ENCODE peak calls at places on chromosomes 3 and 15, in seven cellular contexts. U is left ventricle myocardium inferior; C is spleen; M is A549; Q is coronary artery; V is CD4-positive, alpha-beta T cell; I is uterus. P is an unnamed sample.
A peak's percentile ranks its signal among the peaks of the same experiment; 100 is the strongest.

GRCh38 chr15:98855067-98855814 is 152.4 kb downstream of the PGPEP1L start:
- DNase-seq in V (no peak), I (no peak), M (peak; percentile 53), C (no peak), U (no peak), Q (no peak), P (no peak)

GRCh38 chr3:52144034-52144795 is 10.0 kb downstream of the POC1A start:
- DNase-seq in C (peak; percentile 94), Q (no peak), I (peak; percentile 81), V (peak; percentile 82), U (peak; percentile 87), M (peak; percentile 69), P (peak; percentile 88)

GRCh38 chr15:63350178-63350621 is 31.4 kb downstream of the CA12 start:
- DNase-seq in V (no peak), M (no peak), Q (no peak), C (no peak), I (peak; percentile 63), U (peak; percentile 67), P (no peak)

GRCh38 chr3:184710870-184711365 is 946 bp downstream of the MAGEF1 start:
- DNase-seq in C (no peak), V (no peak), I (no peak), M (peak; percentile 11), Q (no peak), U (no peak), P (no peak)

GRCh38 chr15:47473857-47474256 is 243.4 kb upstream of the SEMA6D start:
- DNase-seq in C (no peak), V (no peak), U (peak; percentile 61), Q (peak; percentile 79), M (no peak), I (peak; percentile 56), P (peak; percentile 89)

GRCh38 chr3:46334911-46335478 is 18.9 kb upstream of the CCR2 start:
- DNase-seq in I (no peak), V (no peak), M (no peak), C (no peak), U (no peak), Q (no peak), P (no peak)

GRCh38 chr3:9897408-9898372 is 5.0 kb upstream of the IL17RE start:
- DNase-seq in U (no peak), Q (no peak), V (no peak), M (peak; percentile 90), C (peak; percentile 8), I (no peak), P (no peak)

GRCh38 chr3:48125026-48125704 is 63.1 kb downstream of the CDC25A start:
- DNase-seq in I (no peak), U (no peak), C (no peak), Q (no peak), V (no peak), M (peak; percentile 23), P (no peak)

GRCh38 chr3:13022348-13023250 is 50.6 kb downstream of the IQSEC1 start:
- DNase-seq in Q (peak; percentile 87), I (peak; percentile 84), U (peak; percentile 85), V (no peak), M (peak; percentile 42), C (peak; percentile 89), P (no peak)

GRCh38 chr3:106049876-106050275 is 181.1 kb upstream of the CBLB start:
- DNase-seq in I (no peak), Q (no peak), M (no peak), U (no peak), C (no peak), V (no peak), P (no peak)

GRCh38 chr3:41102053-41102556 is 97.2 kb upstream of the CTNNB1 start:
- DNase-seq in U (no peak), C (no peak), V (no peak), Q (no peak), M (peak; percentile 67), I (no peak), P (no peak)

GRCh38 chr3:10432156-10432845 is 73.1 kb downstream of the ATP2B2 start:
- DNase-seq in C (peak; percentile 61), U (no peak), V (no peak), Q (no peak), I (no peak), M (no peak), P (no peak)

GRCh38 chr15:53534105-53534839 is 225.2 kb downstream of the WDR72 start:
- DNase-seq in U (no peak), I (no peak), Q (no peak), C (no peak), M (peak; percentile 94), V (no peak), P (no peak)

GRCh38 chr3:172279191-172279640 is 169.0 kb downstream of the GHSR start:
- DNase-seq in I (no peak), V (no peak), Q (no peak), C (no peak), M (no peak), U (no peak), P (no peak)

GRCh38 chr3:87218560-87218959 is 8.5 kb upstream of the CHMP2B start:
- DNase-seq in C (no peak), M (no peak), V (no peak), U (no peak), I (no peak), Q (no peak), P (no peak)

GRCh38 chr15:34241376-34242350 is 16.8 kb downstream of the EMC4 start:
- DNase-seq in C (no peak), V (no peak), I (no peak), M (peak; percentile 58), U (no peak), Q (no peak), P (no peak)

GRCh38 chr3:109685084-109686079 is 348.0 kb upstream of the DPPA4 start:
- DNase-seq in Q (peak; percentile 93), M (peak; percentile 88), V (no peak), C (no peak), U (peak; percentile 60), I (peak; percentile 37), P (no peak)

GRCh38 chr15:38622317-38622716 is 57.7 kb upstream of the RASGRP1 start:
- DNase-seq in C (no peak), V (no peak), M (no peak), Q (no peak), I (no peak), U (no peak), P (no peak)

GRCh38 chr3:123778991-123779622 is 105.0 kb downstream of the MYLK start:
- DNase-seq in C (no peak), V (no peak), Q (no peak), I (peak; percentile 54), U (no peak), M (no peak), P (no peak)

GRCh38 chr3:142574665-142575064 is 3.9 kb downstream of the ATR start:
- DNase-seq in M (no peak), Q (no peak), I (no peak), V (no peak), C (no peak), U (no peak), P (no peak)

GRCh38 chr15:77097317-77097721 is 26.4 kb upstream of the TSPAN3 start:
- DNase-seq in C (no peak), U (no peak), I (no peak), Q (no peak), M (no peak), V (no peak), P (peak; percentile 16)

GRCh38 chr15:101579766-101580165 is 72.4 kb downstream of the TM2D3 start:
- DNase-seq in V (no peak), Q (no peak), C (no peak), U (no peak), M (peak; percentile 81), I (no peak), P (no peak)

GRCh38 chr3:192128060-192128459 is 599.3 kb downstream of the FGF12 start:
- DNase-seq in V (no peak), C (no peak), U (no peak), I (no peak), Q (no peak), M (no peak), P (no peak)

GRCh38 chr15:22259881-22260421 is 179.6 kb downstream of the OR4M2 start:
- DNase-seq in I (no peak), M (no peak), U (no peak), V (no peak), C (no peak), Q (no peak), P (no peak)

GRCh38 chr3:9912294-9912935 is 4.5 kb upstream of the IL17RC start:
- DNase-seq in Q (no peak), I (no peak), M (peak; percentile 39), U (no peak), V (no peak), C (no peak), P (no peak)

GRCh38 chr3:122786067-122786466 is 7.6 kb downstream of the HSPBAP1 start:
- DNase-seq in V (no peak), M (peak; percentile 13), C (no peak), I (no peak), Q (no peak), U (no peak), P (no peak)

GRCh38 chr15:60591491-60592385 is 112.8 kb upstream of the ICE2 start:
- DNase-seq in Q (peak; percentile 77), V (peak; percentile 35), I (peak; percentile 46), M (peak; percentile 21), U (peak; percentile 52), C (peak; percentile 85), P (no peak)

GRCh38 chr3:30679045-30679444 is 72.6 kb downstream of the TGFBR2 start:
- DNase-seq in V (no peak), M (no peak), Q (no peak), I (no peak), C (no peak), U (no peak), P (no peak)

GRCh38 chr3:11513817-11514135 is 129.9 kb downstream of the VGLL4 start:
- DNase-seq in U (no peak), Q (no peak), V (no peak), M (no peak), C (no peak), I (no peak), P (no peak)
- H3K27ac ChIP-seq in U (peak overlapping the region; percentile 78), Q (peak overlapping the region; percentile 17), V (no peak overlapping the region), M (no peak overlapping the region), C (peak overlapping the region; percentile 66), I (peak overlapping the region; percentile 12), P (peak overlapping the region; percentile 57)

GRCh38 chr3:136734382-136735070 is 17.7 kb downstream of the STAG1 start:
- DNase-seq in I (no peak), Q (no peak), C (no peak), U (no peak), V (no peak), M (no peak), P (no peak)
- TF ChIP-seq CTCF in I (no peak), Q (no peak), C (no peak), U (no peak), V (peak; percentile 33), M (no peak), P (no peak)

GRCh38 chr3:36648241-36649034 is 115.9 kb downstream of the DCLK3 start:
- DNase-seq in U (no peak), V (no peak), M (peak; percentile 76), C (no peak), I (no peak), Q (no peak), P (no peak)
- H3K27ac ChIP-seq in U (no peak overlapping the region), V (no peak overlapping the region), M (peak overlapping the region; percentile 88), C (no peak overlapping the region), I (no peak overlapping the region), Q (no peak overlapping the region), P (no peak overlapping the region)

DNA sequence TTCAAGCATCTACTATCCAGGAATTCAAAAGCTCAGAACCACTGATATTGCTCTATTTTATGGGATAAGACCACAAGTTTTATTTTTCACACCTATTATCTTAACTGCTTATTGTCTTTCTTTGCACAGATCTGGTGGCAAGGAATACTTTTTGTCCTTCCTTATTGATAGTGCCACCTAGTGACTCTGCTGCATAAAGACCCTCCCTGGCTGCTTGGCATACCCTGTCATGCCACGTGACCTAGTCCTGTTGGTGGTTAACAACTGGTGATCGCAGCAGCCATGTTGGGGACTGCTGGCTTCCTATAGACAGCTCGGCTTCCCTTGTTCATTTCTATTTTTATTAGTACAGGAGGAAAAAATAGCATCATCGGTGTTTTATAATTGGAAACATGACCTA is 236.3 kb downstream of the MEX3B start:
- DNase-seq in V (no peak), Q (no peak), C (no peak), U (no peak), I (no peak), M (peak; percentile 59), P (no peak)
- TF ChIP-seq CTCF in V (no peak), Q (no peak), C (no peak), U (peak; percentile 34), I (no peak), M (no peak), P (no peak)

P was measured in vagina.